ENCODE peak calls at places on chromosomes 6 and 20, in five cellular contexts. F, B, U, G and M are unnamed samples.

GRCh38 chr20:60053813-60054190 is 95.6 kb downstream of the CDH26 start:
- DNase-seq in F (no peak), B (no peak), U (no peak), G (no peak), M (no peak)

GRCh38 chr6:161204866-161205557 is 68.8 kb downstream of the AGPAT4 start:
- DNase-seq in F (no peak), B (peak; percentile 81), U (no peak), G (no peak), M (no peak)

GRCh38 chr6:155038104-155038503 is 43.0 kb downstream of the TIAM2 start:
- DNase-seq in F (no peak), B (no peak), U (no peak), G (no peak), M (no peak)

GRCh38 chr6:162907876-162908481 is 180.2 kb downstream of the PACRG start:
- DNase-seq in F (no peak), B (no peak), U (no peak), G (peak; percentile 7), M (peak; percentile 45)

GRCh38 chr20:46987001-46987400 is 92.4 kb downstream of the EYA2 start:
- DNase-seq in F (no peak), B (no peak), U (no peak), G (no peak), M (no peak)

GRCh38 chr6:120608826-120609225 is 725.5 kb downstream of the TBC1D32 start:
- DNase-seq in F (no peak), B (no peak), U (no peak), G (peak; percentile 8), M (no peak)

GRCh38 chr20:29325304-29325640 is 1932.2 kb upstream of the DEFB115 start:
- DNase-seq in F (no peak), B (no peak), U (no peak), G (no peak), M (no peak)

GRCh38 chr20:24633026-24633425 is 163.6 kb downstream of the SYNDIG1 start:
- DNase-seq in F (no peak), B (no peak), U (no peak), G (no peak), M (no peak)

GRCh38 chr6:135938588-135939215 is 87.2 kb downstream of the PDE7B start:
- DNase-seq in F (peak; percentile 33), B (no peak), U (no peak), G (peak; percentile 8), M (peak; percentile 43)

GRCh38 chr6:79313254-79313653 is 78.8 kb upstream of the HMGN3 start:
- DNase-seq in F (no peak), B (no peak), U (no peak), G (no peak), M (no peak)

GRCh38 chr6:76984572-76984971 is 478.7 kb downstream of the HTR1B start:
- DNase-seq in F (no peak), B (no peak), U (no peak), G (no peak), M (peak; percentile 7)

GRCh38 chr6:163327936-163328335 is 86.6 kb upstream of the QKI start:
- DNase-seq in F (peak; percentile 42), B (no peak), U (no peak), G (no peak), M (no peak)

GRCh38 chr6:144954241-144954556 is 669.1 kb downstream of the UTRN start:
- DNase-seq in F (no peak), B (no peak), U (no peak), G (no peak), M (no peak)

GRCh38 chr20:21134883-21135493 is 9.1 kb downstream of the KIZ start:
- DNase-seq in F (no peak), B (no peak), U (no peak), G (peak; percentile 100), M (no peak)

GRCh38 chr6:11971154-11971553 is 41.0 kb upstream of the HIVEP1 start:
- DNase-seq in F (no peak), B (no peak), U (no peak), G (no peak), M (peak; percentile 94)

GRCh38 chr6:138522611-138523010 is 23.3 kb upstream of the NHSL1 start:
- DNase-seq in F (no peak), B (no peak), U (no peak), G (no peak), M (no peak)

GRCh38 chr6:133206942-133207341 is 34.2 kb upstream of the EYA4 start:
- DNase-seq in F (no peak), B (no peak), U (no peak), G (no peak), M (no peak)

GRCh38 chr6:89087881-89088280 is 7.3 kb downstream of the PNRC1 start:
- DNase-seq in F (no peak), B (no peak), U (no peak), G (no peak), M (no peak)

GRCh38 chr6:122783401-122783800 is 3.9 kb downstream of the FABP7 start:
- DNase-seq in F (no peak), B (no peak), U (no peak), G (no peak), M (no peak)

GRCh38 chr6:13681305-13682061 is 30.2 kb downstream of the RANBP9 start:
- DNase-seq in F (no peak), B (no peak), U (peak; percentile 40), G (no peak), M (no peak)

GRCh38 chr6:137724495-137725211 is 142.4 kb upstream of the TNFAIP3 start:
- DNase-seq in F (no peak), B (no peak), U (no peak), G (no peak), M (no peak)

GRCh38 chr6:43774776-43775583 is 5.0 kb downstream of the VEGFA start:
- DNase-seq in F (peak; percentile 91), B (peak; percentile 88), U (no peak), G (peak; percentile 62), M (peak; percentile 61)

GRCh38 chr6:165049362-165049761 is 260.0 kb downstream of the C6orf118 start:
- DNase-seq in F (peak; percentile 37), B (peak; percentile 72), U (no peak), G (peak; percentile 32), M (no peak)

GRCh38 chr20:9301129-9302072 is 213.0 kb upstream of the LAMP5 start:
- DNase-seq in F (no peak), B (no peak), U (no peak), G (peak; percentile 99), M (peak; percentile 89)

GRCh38 chr20:4165984-4166725 is 150.8 kb upstream of the RNF24 start:
- DNase-seq in F (no peak), B (no peak), U (no peak), G (no peak), M (no peak)

GRCh38 chr6:105645166-105645565 is 242.3 kb upstream of the PREP start:
- DNase-seq in F (no peak), B (no peak), U (no peak), G (peak; percentile 3), M (no peak)

GRCh38 chr20:63070771-63071540 is 64.2 kb upstream of the BHLHE23 start:
- DNase-seq in F (no peak), B (no peak), U (no peak), G (no peak), M (no peak)

GRCh38 chr20:32621071-32621913 is 36.2 kb upstream of the NOL4L start:
- DNase-seq in F (peak; percentile 63), B (peak; percentile 99), U (no peak), G (no peak), M (no peak)

GRCh38 chr6:33570806-33571636 is 9.1 kb downstream of the BAK1 start:
- DNase-seq in F (peak; percentile 93), B (peak; percentile 93), U (peak; percentile 96), G (peak; percentile 53), M (peak; percentile 57)

GRCh38 chr6:134714679-134715078 is 235.2 kb downstream of the ALDH8A1 start:
- DNase-seq in F (no peak), B (no peak), U (no peak), G (no peak), M (peak; percentile 35)

GRCh38 chr6:131574686-131575085 is 1.7 kb downstream of the ARG1 start:
- DNase-seq in F (no peak), B (no peak), U (no peak), G (no peak), M (no peak)

GRCh38 chr6:131574133-131574532 is 1.1 kb downstream of the ARG1 start:
- DNase-seq in F (no peak), B (no peak), U (no peak), G (peak; percentile 67), M (no peak)

GRCh38 chr6:131575834-131576478 is 2.9 kb downstream of the ARG1 start:
- DNase-seq in F (no peak), B (no peak), U (no peak), G (peak; percentile 86), M (no peak)

DNA sequence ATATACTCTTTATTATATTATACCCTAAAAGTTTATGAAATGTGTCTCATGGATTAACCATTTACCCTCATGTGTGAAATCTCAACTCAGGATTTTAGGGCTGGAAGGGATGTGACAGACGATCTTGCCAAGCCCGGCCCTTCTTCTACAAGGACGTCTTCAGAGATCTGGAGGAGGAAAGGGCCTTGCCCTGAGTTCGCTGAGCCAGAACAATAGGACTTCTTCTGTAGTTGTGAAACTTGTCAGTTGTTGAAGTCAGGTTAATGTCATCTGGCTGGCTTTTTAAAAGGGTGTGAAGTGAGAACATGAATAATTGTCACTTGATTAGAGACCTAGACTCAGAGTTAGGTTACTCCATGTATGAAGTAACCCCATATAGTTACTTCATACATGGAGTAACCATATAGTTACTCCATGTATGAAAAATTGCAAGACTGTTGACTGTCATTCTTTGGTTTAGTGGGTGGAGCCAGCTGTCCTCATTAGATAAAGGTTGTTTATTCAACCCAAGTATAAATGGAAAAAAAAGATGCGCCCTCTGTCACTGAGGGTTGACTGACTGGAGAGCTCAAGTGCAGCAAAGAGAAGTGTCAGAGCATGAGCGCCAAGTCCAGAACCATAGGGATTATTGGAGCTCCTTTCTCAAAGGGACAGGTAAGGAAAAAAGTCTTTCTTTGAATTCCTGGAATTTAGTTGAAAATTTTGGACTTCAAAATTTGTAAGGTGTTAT is at the start of gene ARG1:
- DNase-seq in F (no peak), B (peak; percentile 17), U (no peak), G (no peak), M (no peak)
- TF ChIP-seq MXI1 in F (no peak), B (no peak), U (no peak), G (no peak), M (no peak)

GRCh38 chr20:50911030-50911429 is 20.2 kb downstream of the ADNP start:
- DNase-seq in F (peak; percentile 35), B (no peak), U (no peak), G (no peak), M (peak; percentile 85)
- TF ChIP-seq MXI1 in F (peak; percentile 40), B (no peak), U (no peak), G (no peak), M (no peak)

DNA sequence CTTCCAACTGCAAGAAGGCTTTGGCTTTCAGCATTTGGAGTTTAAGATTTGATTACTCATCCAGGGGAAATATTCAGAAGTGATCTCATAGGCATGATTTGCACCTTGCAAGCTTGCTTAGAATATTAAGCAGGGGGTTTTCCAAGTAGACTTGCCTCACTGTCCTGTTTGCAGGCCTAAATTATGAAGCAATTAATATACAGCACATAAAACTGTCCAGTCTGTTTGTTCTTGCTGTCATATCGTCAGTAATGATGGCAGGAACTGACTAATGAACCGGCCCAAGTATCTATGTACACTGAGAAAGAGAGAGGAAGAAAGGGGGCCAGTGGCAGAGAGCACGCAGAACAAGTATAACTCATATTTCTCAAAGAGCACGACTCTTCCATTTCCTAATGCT is 212.5 kb upstream of the SUPT3H start:
- DNase-seq in F (no peak), B (no peak), U (no peak), G (no peak), M (peak; percentile 92)
- TF ChIP-seq MXI1 in F (no peak), B (no peak), U (no peak), G (no peak), M (no peak)

GRCh38 chr6:70241031-70241430 is 61.9 kb downstream of the COL9A1 start:
- DNase-seq in F (no peak), B (no peak), U (no peak), G (no peak), M (no peak)
- TF ChIP-seq MXI1 in F (no peak), B (no peak), U (no peak), G (no peak), M (no peak)

GRCh38 chr6:38391909-38392614 is 247.7 kb downstream of the BTBD9 start:
- DNase-seq in F (no peak), B (no peak), U (no peak), G (no peak), M (peak; percentile 37)
- TF ChIP-seq MXI1 in F (no peak), B (no peak), U (no peak), G (no peak), M (no peak)